ENCODE peak calls at places on chromosomes 13 and 19, in four cellular contexts. X is SK-N-SH, T is K562, F is HepG2. P is an unnamed sample.

GRCh38 chr19:9037415-9038062 is 27.3 kb upstream of the MUC16 start:
- DNase-seq in F (no peak), X (no peak), T (no peak), P (no peak)

GRCh38 chr19:57053401-57053800 is 66.4 kb upstream of the USP29 start:
- DNase-seq in F (no peak), T (no peak), X (no peak), P (no peak)

GRCh38 chr19:9848060-9848459 is 12.9 kb downstream of the PIN1 start:
- DNase-seq in T (no peak), F (no peak), X (peak; percentile 81), P (no peak)

GRCh38 chr13:37198629-37199028 is 93.2 kb upstream of the CSNK1A1L start:
- DNase-seq in T (no peak), X (no peak), F (no peak), P (no peak)

GRCh38 chr19:4754248-4754647 is 30.6 kb upstream of the DPP9 start:
- DNase-seq in T (no peak), F (no peak), X (no peak), P (no peak)

GRCh38 chr19:15197275-15198005 is 3.4 kb downstream of the NOTCH3 start:
- DNase-seq in T (no peak), F (no peak), X (peak; percentile 67), P (no peak)

GRCh38 chr19:48681127-48681470 is 8.3 kb upstream of the NTN5 start:
- DNase-seq in X (no peak), F (no peak), T (peak; percentile 34), P (no peak)

GRCh38 chr13:20118268-20119140 is 42.3 kb downstream of the GJA3 start:
- DNase-seq in X (peak; percentile 71), F (no peak), T (peak; percentile 83), P (no peak)

GRCh38 chr19:7907544-7907943 is 3.9 kb downstream of the MAP2K7 start:
- DNase-seq in X (no peak), T (no peak), F (no peak), P (no peak)

GRCh38 chr13:34310539-34310938 is 492.6 kb downstream of the RFC3 start:
- DNase-seq in T (no peak), F (no peak), X (peak; percentile 1), P (no peak)

GRCh38 chr13:48125794-48126228 is 30.9 kb upstream of the MED4 start:
- DNase-seq in F (peak; percentile 25), T (no peak), X (no peak), P (no peak)

GRCh38 chr19:47550129-47550528 is 22.8 kb downstream of the ZNF541 start:
- DNase-seq in T (no peak), X (no peak), F (no peak), P (no peak)

GRCh38 chr19:52670046-52670445 is 31.9 kb upstream of the ZNF83 start:
- DNase-seq in T (no peak), F (no peak), X (no peak), P (peak; percentile 75)

GRCh38 chr19:10899171-10899653 is 27.9 kb downstream of the CARM1 start:
- DNase-seq in X (peak; percentile 83), T (no peak), F (no peak), P (no peak)

GRCh38 chr19:54452626-54453025 is 3.6 kb downstream of the LENG8 start:
- DNase-seq in F (no peak), X (no peak), T (no peak), P (no peak)

GRCh38 chr13:112324121-112324520 is 52.0 kb upstream of the SPACA7 start:
- DNase-seq in T (no peak), X (no peak), F (no peak), P (no peak)

GRCh38 chr13:35953537-35954206 is 177.5 kb downstream of the DCLK1 start:
- DNase-seq in F (peak; percentile 12), T (peak; percentile 7), X (peak; percentile 74), P (peak; percentile 13)

GRCh38 chr19:55686311-55687050 is 11.5 kb downstream of the EPN1 start:
- DNase-seq in F (no peak), T (no peak), X (no peak), P (no peak)

GRCh38 chr13:49731766-49732165 is 40.5 kb upstream of the EBPL start:
- DNase-seq in X (no peak), F (no peak), T (no peak), P (no peak)

GRCh38 chr19:22807061-22807835 is 23.3 kb upstream of the ZNF99 start:
- DNase-seq in X (no peak), T (no peak), F (no peak), P (no peak)

GRCh38 chr13:77698211-77699058 is 948 bp downstream of the SLAIN1 start:
- DNase-seq in F (no peak), X (peak; percentile 72), T (no peak), P (no peak)

GRCh38 chr19:43446746-43447489 is 18.5 kb downstream of the LYPD3 start:
- DNase-seq in T (peak; percentile 78), F (peak; percentile 65), X (peak; percentile 82), P (peak; percentile 53)

GRCh38 chr19:35932291-35932936 is 3.8 kb upstream of the LRFN3 start:
- DNase-seq in F (no peak), T (no peak), X (no peak), P (no peak)

GRCh38 chr13:113970810-113971470 is 2.9 kb downstream of the C13orf46 start:
- DNase-seq in F (no peak), X (no peak), T (no peak), P (no peak)

GRCh38 chr13:49347650-49348385 is 96.0 kb downstream of the CAB39L start:
- DNase-seq in T (no peak), X (no peak), F (no peak), P (no peak)

GRCh38 chr19:18204394-18205179 is 745 bp upstream of the RAB3A start:
- DNase-seq in F (no peak), X (peak; percentile 84), T (no peak), P (no peak)

GRCh38 chr19:51726049-51726448 is 2.3 kb upstream of the HAS1 start:
- DNase-seq in T (peak; percentile 82), X (no peak), F (no peak), P (no peak)

GRCh38 chr13:97975280-97975850 is 21.9 kb downstream of the IPO5 start:
- DNase-seq in X (no peak), T (no peak), F (no peak), P (no peak)

GRCh38 chr13:110528911-110529310 is 32.6 kb downstream of the RAB20 start:
- DNase-seq in F (no peak), X (no peak), T (no peak), P (no peak)

GRCh38 chr13:85313761-85314503 is 485.3 kb downstream of the SLITRK6 start:
- DNase-seq in T (no peak), X (peak; percentile 24), F (no peak), P (peak; percentile 62)

GRCh38 chr13:49082653-49083536 is 107.2 kb downstream of the FNDC3A start:
- DNase-seq in X (no peak), F (no peak), T (no peak), P (no peak)

GRCh38 chr19:2014081-2014693 is 1.3 kb downstream of the BTBD2 start:
- DNase-seq in T (no peak), F (no peak), X (peak; percentile 42), P (no peak)

GRCh38 chr19:2014731-2015610 is 543 bp downstream of the BTBD2 start:
- DNase-seq in X (peak; percentile 59), T (peak; percentile 88), F (no peak), P (no peak)

GRCh38 chr19:2013683-2013961 is 1.9 kb downstream of the BTBD2 start:
- DNase-seq in X (peak; percentile 37), T (no peak), F (no peak), P (no peak)

GRCh38 chr19:2016041-2016807 is 710 bp upstream of the BTBD2 start:
- DNase-seq in F (peak; percentile 63), X (peak; percentile 87), T (peak; percentile 84), P (peak; percentile 73)

GRCh38 chr19:2015611-2015950 is at the start of gene BTBD2:
- DNase-seq in X (peak; percentile 92), F (no peak), T (no peak), P (peak; percentile 86)
- H2AFZ ChIP-seq in X (peak within 1 kb of the TSS; percentile 88), F (no peak within 1 kb of the TSS), T (no peak within 1 kb of the TSS), P (no peak within 1 kb of the TSS)

DNA sequence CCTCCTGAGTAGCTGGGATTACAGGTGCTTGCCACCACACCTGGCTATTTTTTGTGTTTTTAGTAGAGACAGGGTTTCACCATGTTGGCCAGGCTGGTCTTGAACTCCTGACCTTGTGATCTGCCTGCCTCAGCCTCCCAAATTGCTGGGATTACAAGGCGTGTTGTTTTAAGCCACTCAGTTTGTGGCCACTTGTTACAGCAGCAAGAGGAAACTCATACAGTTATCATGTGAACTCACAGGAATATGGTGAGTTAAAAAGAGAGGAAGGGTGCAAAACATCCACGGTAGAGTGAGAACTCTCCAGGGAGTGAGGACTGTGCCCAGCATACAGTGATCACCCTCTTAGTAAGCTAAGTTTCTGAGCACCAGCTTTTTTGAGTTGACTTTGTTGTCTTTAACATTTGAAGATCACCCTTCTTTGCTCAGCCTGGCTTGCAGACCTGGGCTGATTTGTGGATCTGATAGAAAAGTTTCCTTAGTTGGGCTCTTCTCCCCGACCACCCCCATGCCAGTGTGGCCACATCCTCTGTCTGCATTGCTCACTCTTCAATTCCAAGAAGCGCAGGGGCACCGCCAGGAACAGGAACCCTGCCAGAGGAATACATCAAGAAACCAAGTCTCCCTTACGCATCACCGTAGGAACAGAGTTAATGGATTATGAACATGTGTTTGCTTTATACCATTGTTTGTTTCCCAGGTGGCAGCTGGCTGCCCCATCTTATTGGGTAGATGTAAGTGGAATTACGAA is 16.0 kb downstream of the ALOX5AP start:
- DNase-seq in F (no peak), X (no peak), T (no peak), P (no peak)
- TF ChIP-seq ELF1 in F (no peak), X (no peak), T (no peak), P (no peak)

GRCh38 chr13:44234566-44234965 is 139.1 kb upstream of the SERP2 start:
- DNase-seq in F (no peak), T (no peak), X (no peak), P (no peak)

GRCh38 chr13:44237276-44237767 is 136.3 kb upstream of the SERP2 start:
- DNase-seq in T (no peak), F (no peak), X (peak; percentile 24), P (no peak)

GRCh38 chr13:44240611-44241010 is 133.0 kb upstream of the SERP2 start:
- DNase-seq in X (no peak), F (no peak), T (no peak), P (no peak)

GRCh38 chr13:44236370-44236769 is 137.3 kb upstream of the SERP2 start:
- DNase-seq in T (no peak), X (no peak), F (no peak), P (no peak)

GRCh38 chr13:44238011-44238421 is 135.6 kb upstream of the SERP2 start:
- DNase-seq in X (peak; percentile 79), F (no peak), T (no peak), P (no peak)
- H3K9ac ChIP-seq in X (peak overlapping the region; percentile 13), F (no peak overlapping the region), T (no peak overlapping the region), P (no peak overlapping the region)

DNA sequence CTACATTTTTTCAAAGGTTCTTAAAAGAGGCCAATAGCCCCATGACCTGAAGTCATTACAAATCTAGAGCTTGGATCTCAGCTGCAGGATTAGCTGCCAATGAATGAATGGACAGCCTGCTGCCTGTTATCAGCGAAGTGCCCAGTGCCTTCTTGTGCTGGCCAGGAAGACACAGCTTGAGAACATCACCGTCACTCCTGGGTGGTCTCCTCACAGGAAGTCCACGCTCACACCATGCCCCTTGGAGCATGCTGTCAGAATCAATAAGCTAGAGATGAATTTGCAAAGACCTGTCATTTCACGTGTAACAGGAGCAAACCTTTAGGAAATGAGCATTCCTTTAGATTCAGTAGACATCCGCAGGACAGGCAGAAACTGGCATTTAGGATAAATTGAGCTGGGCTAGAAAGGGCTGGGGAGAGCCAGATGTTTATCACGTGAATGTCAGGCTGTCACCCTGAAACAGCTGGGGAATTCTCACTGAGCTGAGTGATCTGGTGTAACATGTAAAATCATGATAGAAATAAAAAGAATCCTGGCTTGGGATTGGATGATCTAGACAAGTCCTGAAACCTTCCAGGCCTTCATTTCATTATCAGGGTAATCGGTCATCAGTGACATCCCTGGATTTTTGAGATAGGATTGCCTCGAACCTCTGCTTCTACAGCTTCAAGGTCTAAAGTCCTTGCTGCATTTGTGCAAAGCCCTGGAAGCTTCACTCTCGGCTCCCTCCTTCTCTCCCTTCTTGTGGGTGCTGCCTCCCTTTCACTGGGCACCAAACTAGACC is 49.9 kb upstream of the MEDAG start:
- DNase-seq in X (no peak), T (no peak), F (no peak), P (no peak)
- H2AFZ ChIP-seq in X (no peak overlapping the region), T (no peak overlapping the region), F (no peak overlapping the region), P (no peak overlapping the region)